ENCODE peak calls at places on chromosomes 3 and 15, in four cellular contexts. M, F, L and Z are unnamed samples.

GRCh38 chr3:120681018-120681417 is 1.0 kb downstream of the HGD start:
- DNase-seq in F (no peak), L (no peak), M (no peak), Z (no peak)

GRCh38 chr3:149511040-149511626 is 36.6 kb downstream of the TM4SF4 start:
- DNase-seq in L (no peak), M (no peak), F (no peak), Z (no peak)

GRCh38 chr3:189995129-189995528 is 125.6 kb downstream of the P3H2 start:
- DNase-seq in L (no peak), F (no peak), M (no peak), Z (no peak)

GRCh38 chr3:139312959-139313358 is 30.9 kb upstream of the MRPS22 start:
- DNase-seq in F (no peak), M (no peak), L (no peak), Z (no peak)

GRCh38 chr3:178255315-178255714 is 280.9 kb upstream of the KCNMB2 start:
- DNase-seq in F (no peak), M (no peak), L (no peak), Z (no peak)

GRCh38 chr3:11764931-11765363 is 81.7 kb downstream of the TAMM41 start:
- DNase-seq in M (no peak), F (no peak), L (peak; percentile 64), Z (no peak)

GRCh38 chr3:81989274-81989673 is 227.8 kb upstream of the GBE1 start:
- DNase-seq in L (no peak), F (no peak), M (no peak), Z (no peak)

GRCh38 chr3:106337116-106337515 is 468.3 kb upstream of the CBLB start:
- DNase-seq in M (no peak), L (peak; percentile 44), F (no peak), Z (no peak)

GRCh38 chr3:37741644-37742043 is 120.0 kb upstream of the CTDSPL start:
- DNase-seq in M (peak; percentile 18), L (peak; percentile 23), F (no peak), Z (no peak)

GRCh38 chr3:33315826-33316225 is 38.6 kb downstream of the FBXL2 start:
- DNase-seq in L (peak; percentile 45), F (no peak), M (peak; percentile 38), Z (no peak)

GRCh38 chr3:33314993-33315392 is 37.8 kb downstream of the FBXL2 start:
- DNase-seq in L (no peak), M (no peak), F (no peak), Z (no peak)

GRCh38 chr3:33317963-33318708 is 40.9 kb downstream of the FBXL2 start:
- DNase-seq in F (no peak), L (no peak), M (peak; percentile 18), Z (no peak)

GRCh38 chr3:33313331-33313730 is 36.1 kb downstream of the FBXL2 start:
- DNase-seq in M (no peak), L (no peak), F (no peak), Z (no peak)

GRCh38 chr3:33318709-33319380 is 41.6 kb downstream of the FBXL2 start:
- DNase-seq in M (no peak), L (no peak), F (no peak), Z (no peak)
- TF ChIP-seq SRF in M (no peak), L (no peak), F (no peak), Z (no peak)

DNA sequence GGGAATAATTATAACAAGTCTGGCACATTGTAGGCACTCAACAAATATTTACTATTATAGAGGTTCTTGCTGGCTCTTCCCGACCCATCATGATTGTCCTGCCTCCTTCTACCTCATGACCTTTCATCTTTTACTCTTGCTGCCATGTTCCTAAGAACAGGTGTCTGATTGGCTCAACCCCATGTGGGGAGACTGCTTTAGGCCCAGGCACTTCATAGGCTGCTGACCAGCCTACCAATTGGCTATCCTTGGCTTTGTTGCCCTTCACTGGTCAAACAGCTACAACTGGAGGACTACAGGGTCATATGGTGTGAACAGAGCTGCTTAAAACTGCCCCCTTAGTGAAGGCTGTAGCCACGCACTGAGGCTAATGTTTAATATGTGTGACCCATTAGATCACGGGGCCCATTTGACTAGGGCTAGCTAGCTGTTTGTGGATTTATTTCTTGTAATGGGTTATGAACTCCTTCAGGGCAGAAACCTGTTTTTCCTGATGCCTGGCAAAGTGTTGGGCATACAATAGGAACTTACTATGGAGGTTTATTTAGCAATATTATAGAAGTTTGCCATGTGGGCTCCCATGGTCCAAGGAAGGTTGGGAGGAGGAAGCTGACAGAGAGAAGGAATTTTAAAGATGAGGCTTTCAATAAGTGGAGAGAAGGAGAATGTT is 239.9 kb upstream of the TBC1D5 start:
- DNase-seq in M (no peak), F (no peak), L (no peak), Z (no peak)
- TF ChIP-seq SRF in M (no peak), F (no peak), L (no peak), Z (no peak)

DNA sequence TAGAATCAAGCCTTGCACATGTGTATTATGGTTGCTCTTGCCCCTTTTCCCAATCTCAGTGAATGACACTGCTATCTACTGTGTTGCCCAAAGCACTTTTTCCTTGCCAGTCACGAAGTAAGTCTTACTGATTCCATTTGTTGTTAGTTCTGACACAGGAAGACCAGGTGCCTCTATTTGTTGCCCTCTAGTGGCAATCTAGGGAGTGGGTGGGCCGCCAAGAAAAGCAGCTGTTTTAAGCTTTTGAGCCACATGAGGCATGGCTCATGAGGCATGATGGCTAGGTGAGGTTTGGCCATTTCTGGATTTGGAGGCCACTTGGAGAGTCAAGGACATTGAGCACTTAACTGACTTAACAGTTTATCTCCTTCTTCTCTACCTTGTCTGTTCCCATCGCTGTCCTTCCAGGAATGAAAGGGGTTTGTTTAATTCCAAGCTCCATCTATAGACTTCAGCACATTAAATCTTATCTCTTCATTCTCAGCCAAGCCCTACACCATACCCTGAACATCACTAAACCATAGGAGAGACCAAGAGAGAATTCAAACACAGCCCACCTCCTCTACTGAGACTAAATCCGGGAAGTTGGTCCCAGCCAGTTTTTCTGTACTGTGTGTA is 103.1 kb downstream of the HCN4 start:
- DNase-seq in L (peak; percentile 42), M (peak; percentile 52), F (no peak), Z (peak; percentile 76)
- TF ChIP-seq SRF in L (no peak), M (no peak), F (no peak), Z (no peak)

GRCh38 chr3:180743813-180744212 is 64.5 kb upstream of the CCDC39 start:
- DNase-seq in L (no peak), F (no peak), M (no peak), Z (no peak)
- TF ChIP-seq SRF in L (no peak), F (no peak), M (no peak), Z (no peak)

GRCh38 chr15:77803487-77803886 is 170.8 kb upstream of the LINGO1 start:
- DNase-seq in L (no peak), M (no peak), F (no peak), Z (no peak)

GRCh38 chr15:77807115-77807514 is 174.4 kb upstream of the LINGO1 start:
- DNase-seq in L (no peak), F (no peak), M (no peak), Z (no peak)

GRCh38 chr15:77808581-77809198 is 176.0 kb upstream of the LINGO1 start:
- DNase-seq in M (no peak), F (no peak), L (no peak), Z (no peak)

GRCh38 chr15:77808077-77808476 is 175.4 kb upstream of the LINGO1 start:
- DNase-seq in M (no peak), F (no peak), L (no peak), Z (no peak)

GRCh38 chr15:77804210-77804609 is 171.5 kb upstream of the LINGO1 start:
- DNase-seq in F (no peak), M (no peak), L (no peak), Z (no peak)
- TF ChIP-seq SRF in F (no peak), M (no peak), L (no peak), Z (no peak)

GRCh38 chr15:74173545-74174215 is at the start of gene ISLR:
- DNase-seq in M (no peak), F (no peak), L (no peak), Z (no peak)

GRCh38 chr15:74170845-74171578 is 2.5 kb upstream of the ISLR start:
- DNase-seq in F (no peak), M (no peak), L (no peak), Z (no peak)

GRCh38 chr15:74174216-74174965 is 881 bp downstream of the ISLR start:
- DNase-seq in M (no peak), F (no peak), L (no peak), Z (no peak)

GRCh38 chr15:74171965-74172541 is 1.5 kb upstream of the ISLR start:
- DNase-seq in F (no peak), L (no peak), M (no peak), Z (no peak)

GRCh38 chr15:74172751-74173544 is 562 bp upstream of the ISLR start:
- DNase-seq in M (no peak), F (no peak), L (no peak), Z (no peak)
- TF ChIP-seq SRF in M (no peak), F (no peak), L (no peak), Z (no peak)

DNA sequence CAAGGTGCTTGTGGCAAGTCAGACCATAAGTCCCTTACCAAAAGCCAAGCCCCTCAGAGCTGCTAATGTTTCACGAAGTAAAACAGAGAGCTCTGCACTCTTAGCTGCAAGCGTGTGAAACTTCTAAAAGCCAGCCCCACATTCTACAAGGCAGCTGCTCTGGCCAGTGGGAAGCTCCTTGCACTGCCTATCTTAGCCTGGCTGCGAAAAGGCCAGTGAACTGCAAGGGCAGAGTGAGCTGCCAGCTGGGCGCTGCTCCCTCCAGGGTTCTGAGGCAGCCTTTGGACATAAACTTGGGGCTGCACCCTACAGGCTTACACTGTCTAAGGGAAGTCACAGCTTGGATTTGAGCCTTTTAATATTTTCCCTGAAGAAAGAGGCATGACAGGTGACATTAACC is 2.2 kb upstream of the MUSTN1 start:
- DNase-seq in F (no peak), L (no peak), M (no peak), Z (no peak)
- TF ChIP-seq SRF in F (no peak), L (no peak), M (no peak), Z (no peak)

GRCh38 chr15:74573987-74574386 is 33.0 kb downstream of the ARID3B start:
- DNase-seq in M (no peak), F (no peak), L (no peak), Z (no peak)
- TF ChIP-seq SRF in M (no peak), F (no peak), L (no peak), Z (no peak)

GRCh38 chr3:196012481-196012880 is 69.4 kb downstream of the TFRC start:
- DNase-seq in L (no peak), F (no peak), M (no peak), Z (no peak)

GRCh38 chr3:196012941-196013471 is 68.9 kb downstream of the TFRC start:
- DNase-seq in M (no peak), F (no peak), L (no peak), Z (no peak)

GRCh38 chr3:196013587-196014487 is 68.1 kb downstream of the TFRC start:
- DNase-seq in M (no peak), L (no peak), F (no peak), Z (no peak)

GRCh38 chr3:196016485-196016884 is 65.4 kb downstream of the TFRC start:
- DNase-seq in M (no peak), F (no peak), L (no peak), Z (no peak)
- TF ChIP-seq SRF in M (no peak), F (no peak), L (no peak), Z (no peak)